ENCODE peak calls at places on chromosome 5, in four cellular contexts. One of them, this sample, is unnamed.

GRCh38 chr5:122919969-122920368 is 74.6 kb downstream of the SNX24 start:
- DNase-seq in neural progenitor cell: no peak
- DNase-seq in stomach: no peak
- DNase-seq in GM23338: no peak
- DNase-seq in this sample: no peak

GRCh38 chr5:133905494-133905893 is 62.9 kb downstream of the C5orf15 start:
- DNase-seq in neural progenitor cell: no peak
- DNase-seq in stomach: no peak
- DNase-seq in GM23338: no peak
- DNase-seq in this sample: no peak

GRCh38 chr5:159916841-159917761 is 819 bp downstream of the ADRA1B start:
- DNase-seq in neural progenitor cell: peak; percentile 11
- DNase-seq in stomach: no peak
- DNase-seq in GM23338: no peak
- DNase-seq in this sample: no peak

GRCh38 chr5:139148986-139149385 is 49.2 kb downstream of the SIL1 start:
- DNase-seq in neural progenitor cell: no peak
- DNase-seq in stomach: no peak
- DNase-seq in GM23338: no peak
- DNase-seq in this sample: no peak

GRCh38 chr5:93721045-93721444 is 20.4 kb downstream of the POU5F2 start:
- DNase-seq in neural progenitor cell: no peak
- DNase-seq in stomach: no peak
- DNase-seq in GM23338: no peak
- DNase-seq in this sample: no peak

GRCh38 chr5:121962347-121962670 is 534 bp downstream of the SRFBP1 start:
- DNase-seq in neural progenitor cell: no peak
- DNase-seq in stomach: no peak
- DNase-seq in GM23338: no peak
- DNase-seq in this sample: no peak

GRCh38 chr5:36948041-36948440 is 71.5 kb downstream of the NIPBL start:
- DNase-seq in neural progenitor cell: no peak
- DNase-seq in stomach: no peak
- DNase-seq in GM23338: no peak
- DNase-seq in this sample: no peak

GRCh38 chr5:42022383-42022782 is 97.3 kb downstream of the FBXO4 start:
- DNase-seq in neural progenitor cell: no peak
- DNase-seq in stomach: no peak
- DNase-seq in GM23338: no peak
- DNase-seq in this sample: no peak

GRCh38 chr5:161847447-161847846 is 473 bp upstream of the GABRA1 start:
- DNase-seq in neural progenitor cell: peak; percentile 14
- DNase-seq in stomach: no peak
- DNase-seq in GM23338: peak; percentile 46
- DNase-seq in this sample: no peak

GRCh38 chr5:107419498-107419897 is 251.2 kb downstream of the EFNA5 start:
- DNase-seq in neural progenitor cell: no peak
- DNase-seq in stomach: no peak
- DNase-seq in GM23338: no peak
- DNase-seq in this sample: no peak

GRCh38 chr5:133371371-133372155 is 240.8 kb downstream of the FSTL4 start:
- DNase-seq in neural progenitor cell: no peak
- DNase-seq in stomach: no peak
- DNase-seq in GM23338: no peak
- DNase-seq in this sample: no peak

GRCh38 chr5:142679744-142680143 is 6.1 kb downstream of the FGF1 start:
- DNase-seq in neural progenitor cell: no peak
- DNase-seq in stomach: no peak
- DNase-seq in GM23338: no peak
- DNase-seq in this sample: no peak

GRCh38 chr5:151799407-151799806 is 27.7 kb downstream of the G3BP1 start:
- DNase-seq in neural progenitor cell: no peak
- DNase-seq in stomach: no peak
- DNase-seq in GM23338: no peak
- DNase-seq in this sample: no peak

GRCh38 chr5:56070795-56071539 is 76.2 kb upstream of the IL6ST start:
- DNase-seq in neural progenitor cell: no peak
- DNase-seq in stomach: no peak
- DNase-seq in GM23338: no peak
- DNase-seq in this sample: no peak

GRCh38 chr5:94217216-94217615 is 401.2 kb downstream of the KIAA0825 start:
- DNase-seq in neural progenitor cell: no peak
- DNase-seq in stomach: no peak
- DNase-seq in GM23338: no peak
- DNase-seq in this sample: peak; percentile 26

GRCh38 chr5:45335978-45336377 is 360.2 kb downstream of the HCN1 start:
- DNase-seq in neural progenitor cell: no peak
- DNase-seq in stomach: no peak
- DNase-seq in GM23338: no peak
- DNase-seq in this sample: no peak

GRCh38 chr5:113102121-113102531 is 125.5 kb downstream of the DCP2 start:
- DNase-seq in neural progenitor cell: no peak
- DNase-seq in stomach: no peak
- DNase-seq in GM23338: no peak
- DNase-seq in this sample: no peak

GRCh38 chr5:123496892-123497291 is 15.1 kb upstream of the CSNK1G3 start:
- DNase-seq in neural progenitor cell: no peak
- DNase-seq in stomach: no peak
- DNase-seq in GM23338: no peak
- DNase-seq in this sample: no peak

GRCh38 chr5:132054697-132055440 is 5.6 kb upstream of the IL3 start:
- DNase-seq in neural progenitor cell: no peak
- DNase-seq in stomach: no peak
- DNase-seq in GM23338: no peak
- DNase-seq in this sample: no peak

GRCh38 chr5:73955447-73955846 is 329.5 kb downstream of the ARHGEF28 start:
- DNase-seq in neural progenitor cell: no peak
- DNase-seq in stomach: no peak
- DNase-seq in GM23338: no peak
- DNase-seq in this sample: no peak

GRCh38 chr5:132057498-132058255 is 2.8 kb upstream of the IL3 start:
- DNase-seq in neural progenitor cell: no peak
- DNase-seq in stomach: peak; percentile 11
- DNase-seq in GM23338: no peak
- DNase-seq in this sample: no peak

GRCh38 chr5:66864240-66864884 is 268.2 kb downstream of the MAST4 start:
- DNase-seq in neural progenitor cell: no peak
- DNase-seq in stomach: no peak
- DNase-seq in GM23338: peak; percentile 59
- DNase-seq in this sample: no peak

GRCh38 chr5:91170266-91170665 is 212.9 kb downstream of the ARRDC3 start:
- DNase-seq in neural progenitor cell: no peak
- DNase-seq in stomach: no peak
- DNase-seq in GM23338: no peak
- DNase-seq in this sample: no peak

GRCh38 chr5:147673276-147673675 is 109.3 kb downstream of the JAKMIP2 start:
- DNase-seq in neural progenitor cell: no peak
- DNase-seq in stomach: no peak
- DNase-seq in GM23338: no peak
- DNase-seq in this sample: peak; percentile 98

GRCh38 chr5:113163328-113163727 is 186.7 kb downstream of the DCP2 start:
- DNase-seq in neural progenitor cell: no peak
- DNase-seq in stomach: no peak
- DNase-seq in GM23338: no peak
- DNase-seq in this sample: no peak

GRCh38 chr5:170247363-170247762 is 14.6 kb downstream of the C5orf58 start:
- DNase-seq in neural progenitor cell: no peak
- DNase-seq in stomach: no peak
- DNase-seq in GM23338: no peak
- DNase-seq in this sample: no peak

GRCh38 chr5:167895899-167896659 is 395.4 kb upstream of the WWC1 start:
- DNase-seq in neural progenitor cell: no peak
- DNase-seq in stomach: no peak
- DNase-seq in GM23338: no peak
- DNase-seq in this sample: no peak

GRCh38 chr5:109964136-109964535 is 274.4 kb downstream of the MAN2A1 start:
- DNase-seq in neural progenitor cell: no peak
- DNase-seq in stomach: no peak
- DNase-seq in GM23338: no peak
- DNase-seq in this sample: no peak

GRCh38 chr5:1417586-1418225 is 27.5 kb downstream of the SLC6A3 start:
- DNase-seq in neural progenitor cell: no peak
- DNase-seq in stomach: no peak
- DNase-seq in GM23338: no peak
- DNase-seq in this sample: no peak

GRCh38 chr5:102713682-102714231 is 41.3 kb upstream of the PAM start:
- DNase-seq in neural progenitor cell: no peak
- DNase-seq in stomach: no peak
- DNase-seq in GM23338: no peak
- DNase-seq in this sample: no peak

GRCh38 chr5:179618923-179619554 is 4.4 kb downstream of the HNRNPH1 start:
- DNase-seq in neural progenitor cell: no peak
- DNase-seq in stomach: no peak
- DNase-seq in GM23338: no peak
- DNase-seq in this sample: no peak
- H3K4me1 ChIP-seq in neural progenitor cell: peaks cover 33% of the 10 kb centered on the region
- H3K4me1 ChIP-seq in stomach: peaks cover 76% of the 10 kb centered on the region
- H3K4me1 ChIP-seq in GM23338: peaks cover 31% of the 10 kb centered on the region
- H3K4me1 ChIP-seq in this sample: no peaks in the 10 kb centered on the region

GRCh38 chr5:78823196-78823595 is 161.9 kb downstream of the ARSB start:
- DNase-seq in neural progenitor cell: no peak
- DNase-seq in stomach: no peak
- DNase-seq in GM23338: no peak
- DNase-seq in this sample: no peak

GRCh38 chr5:78830647-78831046 is 154.5 kb downstream of the ARSB start:
- DNase-seq in neural progenitor cell: no peak
- DNase-seq in stomach: no peak
- DNase-seq in GM23338: no peak
- DNase-seq in this sample: no peak

GRCh38 chr5:78829811-78830499 is 155.2 kb downstream of the ARSB start:
- DNase-seq in neural progenitor cell: no peak
- DNase-seq in stomach: no peak
- DNase-seq in GM23338: no peak
- DNase-seq in this sample: no peak

GRCh38 chr5:78824826-78825225 is 160.3 kb downstream of the ARSB start:
- DNase-seq in neural progenitor cell: no peak
- DNase-seq in stomach: no peak
- DNase-seq in GM23338: no peak
- DNase-seq in this sample: peak; percentile 54

GRCh38 chr5:78827725-78828124 is 157.4 kb downstream of the ARSB start:
- DNase-seq in neural progenitor cell: no peak
- DNase-seq in stomach: no peak
- DNase-seq in GM23338: no peak
- DNase-seq in this sample: no peak
- H3K4me3 ChIP-seq in neural progenitor cell: no peak overlapping the region
- H3K4me3 ChIP-seq in stomach: no peak overlapping the region
- H3K4me3 ChIP-seq in GM23338: no peak overlapping the region
- H3K4me3 ChIP-seq in this sample: no peak overlapping the region

GRCh38 chr5:14171091-14171490 is 27.9 kb downstream of the TRIO start:
- DNase-seq in neural progenitor cell: no peak
- DNase-seq in stomach: no peak
- DNase-seq in GM23338: no peak
- DNase-seq in this sample: no peak
- H3K4me1 ChIP-seq in neural progenitor cell: peaks cover 47% of the 10 kb centered on the region
- H3K4me1 ChIP-seq in stomach: peaks cover 82% of the 10 kb centered on the region
- H3K4me1 ChIP-seq in GM23338: peaks cover 72% of the 10 kb centered on the region
- H3K4me1 ChIP-seq in this sample: no peaks in the 10 kb centered on the region

GRCh38 chr5:98767563-98767962 is 5.9 kb upstream of the RGMB start:
- DNase-seq in neural progenitor cell: peak; percentile 34
- DNase-seq in stomach: no peak
- DNase-seq in GM23338: peak; percentile 62
- DNase-seq in this sample: no peak
- H3K4me3 ChIP-seq in neural progenitor cell: peak overlapping the region; percentile 89
- H3K4me3 ChIP-seq in stomach: peak overlapping the region; percentile 68
- H3K4me3 ChIP-seq in GM23338: peak overlapping the region; percentile 75
- H3K4me3 ChIP-seq in this sample: no peak overlapping the region

GRCh38 chr5:114208120-114208519 is 153.8 kb upstream of the KCNN2 start:
- DNase-seq in neural progenitor cell: no peak
- DNase-seq in stomach: no peak
- DNase-seq in GM23338: no peak
- DNase-seq in this sample: no peak

GRCh38 chr5:114208588-114208987 is 153.3 kb upstream of the KCNN2 start:
- DNase-seq in neural progenitor cell: no peak
- DNase-seq in stomach: no peak
- DNase-seq in GM23338: no peak
- DNase-seq in this sample: no peak

GRCh38 chr5:114210662-114211061 is 151.2 kb upstream of the KCNN2 start:
- DNase-seq in neural progenitor cell: no peak
- DNase-seq in stomach: no peak
- DNase-seq in GM23338: no peak
- DNase-seq in this sample: no peak

GRCh38 chr5:114207615-114208014 is 154.3 kb upstream of the KCNN2 start:
- DNase-seq in neural progenitor cell: no peak
- DNase-seq in stomach: no peak
- DNase-seq in GM23338: no peak
- DNase-seq in this sample: no peak

DNA sequence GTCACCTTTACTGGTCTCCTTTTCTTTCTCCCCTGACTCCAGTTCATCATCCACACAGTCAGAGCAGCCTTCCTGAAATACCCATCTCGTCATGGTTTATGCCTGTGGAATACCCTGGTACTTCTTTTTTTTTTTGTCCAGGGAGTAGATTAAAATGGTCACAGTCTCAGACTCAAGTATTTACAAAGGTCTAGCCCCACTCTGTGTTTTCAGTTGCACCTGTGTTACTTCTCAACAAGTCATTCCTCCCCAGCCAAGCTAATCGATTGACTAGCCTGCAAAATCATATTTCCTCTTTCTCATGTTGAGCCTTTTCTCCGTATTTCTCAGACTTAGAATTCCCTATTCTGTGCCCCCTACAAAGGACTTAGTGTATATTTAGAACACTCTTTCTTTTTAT is 155.2 kb upstream of the KCNN2 start:
- DNase-seq in neural progenitor cell: no peak
- DNase-seq in stomach: no peak
- DNase-seq in GM23338: no peak
- DNase-seq in this sample: no peak
- H3K4me1 ChIP-seq in neural progenitor cell: no peaks in the 10 kb centered on the region
- H3K4me1 ChIP-seq in stomach: no peaks in the 10 kb centered on the region
- H3K4me1 ChIP-seq in GM23338: no peaks in the 10 kb centered on the region
- H3K4me1 ChIP-seq in this sample: no peaks in the 10 kb centered on the region

This sample was measured in SJCRH30.